ENCODE peak calls at places on chromosomes 11 and 22, in four cellular contexts. T is left ventricle myocardium inferior, F is IMR-90, W is breast epithelium. Q is an unnamed sample.
A peak's percentile ranks its signal among the peaks of the same experiment; 100 is the strongest.

GRCh38 chr22:39212721-39213376 is 31.9 kb downstream of the PDGFB start:
- DNase-seq in T (no peak), F (no peak), W (no peak), Q (no peak)

GRCh38 chr11:94563176-94563847 is 3.9 kb upstream of the PIWIL4 start:
- DNase-seq in T (no peak), F (peak; percentile 77), W (no peak), Q (no peak)

GRCh38 chr11:67390947-67391303 is 861 bp upstream of the RAD9A start:
- DNase-seq in T (no peak), F (no peak), W (no peak), Q (no peak)

GRCh38 chr11:71774603-71775222 is 58.3 kb upstream of the DEFB108B start:
- DNase-seq in T (no peak), F (no peak), W (no peak), Q (no peak)

GRCh38 chr22:49026476-49027121 is 801.1 kb downstream of the BRD1 start:
- DNase-seq in T (no peak), F (no peak), W (no peak), Q (no peak)

GRCh38 chr11:5364214-5364613 is 12.9 kb downstream of the OR51B6 start:
- DNase-seq in T (no peak), F (peak; percentile 96), W (no peak), Q (no peak)

GRCh38 chr11:21707116-21707769 is 485.6 kb upstream of the ANO5 start:
- DNase-seq in T (no peak), F (no peak), W (no peak), Q (no peak)

GRCh38 chr22:49281467-49282340 is 546.0 kb downstream of the BRD1 start:
- DNase-seq in T (no peak), F (no peak), W (no peak), Q (no peak)

GRCh38 chr11:130829801-130830562 is 86.3 kb downstream of the SNX19 start:
- DNase-seq in T (peak; percentile 78), F (no peak), W (no peak), Q (no peak)

GRCh38 chr11:117045196-117045595 is 53.0 kb downstream of the SIK3 start:
- DNase-seq in T (no peak), F (peak; percentile 61), W (no peak), Q (no peak)

GRCh38 chr11:65478411-65479183 is 20.2 kb upstream of the MALAT1 start:
- DNase-seq in T (peak; percentile 70), F (peak; percentile 73), W (peak; percentile 59), Q (no peak)

GRCh38 chr11:2675540-2675939 is 24.3 kb downstream of the KCNQ1OT1 start:
- DNase-seq in T (no peak), F (no peak), W (no peak), Q (no peak)

GRCh38 chr11:121458551-121458950 is 5.8 kb upstream of the SORL1-AS1 start:
- DNase-seq in T (no peak), F (no peak), W (no peak), Q (no peak)

GRCh38 chr11:125382211-125382807 is 113.8 kb downstream of the FEZ1 start:
- DNase-seq in T (no peak), F (no peak), W (no peak), Q (no peak)

GRCh38 chr11:70420008-70420464 is 21.7 kb downstream of the CTTN start:
- DNase-seq in T (no peak), F (peak; percentile 68), W (no peak), Q (no peak)

GRCh38 chr22:49991167-49991566 is 21.4 kb downstream of the IL17REL start:
- DNase-seq in T (no peak), F (no peak), W (no peak), Q (no peak)

GRCh38 chr11:20407344-20407743 is 19.8 kb downstream of the PRMT3 start:
- DNase-seq in T (no peak), F (peak; percentile 53), W (no peak), Q (no peak)

GRCh38 chr22:48104786-48105185 is 1342.3 kb downstream of the TBC1D22A start:
- DNase-seq in T (no peak), F (no peak), W (no peak), Q (no peak)

GRCh38 chr11:59710136-59710847 is 3.4 kb downstream of the OR10V1 start:
- DNase-seq in T (no peak), F (peak; percentile 4), W (no peak), Q (no peak)

GRCh38 chr11:67252831-67253239 is 13.4 kb upstream of the GRK2 start:
- DNase-seq in T (no peak), F (peak; percentile 36), W (no peak), Q (no peak)

GRCh38 chr22:44685384-44686056 is 16.5 kb upstream of the PRR5 start:
- DNase-seq in T (no peak), F (peak; percentile 51), W (no peak), Q (peak; percentile 71)

GRCh38 chr11:7303146-7303545 is 51.4 kb downstream of the SYT9 start:
- DNase-seq in T (no peak), F (no peak), W (no peak), Q (no peak)

GRCh38 chr11:112852141-112852853 is 108.9 kb upstream of the NCAM1 start:
- DNase-seq in T (no peak), F (no peak), W (no peak), Q (no peak)

GRCh38 chr11:59266491-59266890 is 53.8 kb upstream of the MPEG1 start:
- DNase-seq in T (no peak), F (no peak), W (no peak), Q (no peak)

GRCh38 chr11:73980001-73980960 is 2.4 kb downstream of the UCP2 start:
- DNase-seq in T (no peak), F (peak; percentile 20), W (peak; percentile 53), Q (peak; percentile 60)

GRCh38 chr11:36195496-36196346 is 93.5 kb downstream of the COMMD9 start:
- DNase-seq in T (no peak), F (peak; percentile 44), W (no peak), Q (no peak)

GRCh38 chr11:8065031-8065430 is 16.0 kb upstream of the TUB start:
- DNase-seq in T (no peak), F (no peak), W (no peak), Q (no peak)

GRCh38 chr11:128929468-128929867 is 13.2 kb downstream of the TP53AIP1 start:
- DNase-seq in T (no peak), F (peak; percentile 18), W (no peak), Q (no peak)

GRCh38 chr22:31271485-31271884 is 20.8 kb downstream of the PIK3IP1 start:
- DNase-seq in T (no peak), F (no peak), W (no peak), Q (no peak)

GRCh38 chr11:68036717-68037239 is 2.0 kb upstream of the TCIRG1 start:
- DNase-seq in T (peak; percentile 73), F (no peak), W (no peak), Q (no peak)

GRCh38 chr11:132072880-132073213 is 702.4 kb downstream of the NTM start:
- DNase-seq in T (no peak), F (peak; percentile 73), W (no peak), Q (no peak)

GRCh38 chr11:36015806-36016205 is 71.9 kb downstream of the LDLRAD3 start:
- DNase-seq in T (peak; percentile 52), F (no peak), W (no peak), Q (no peak)

GRCh38 chr11:30244255-30244654 is 13.4 kb downstream of the FSHB start:
- DNase-seq in T (no peak), F (peak; percentile 58), W (no peak), Q (no peak)

GRCh38 chr11:68038718-68039525 is at the start of gene TCIRG1:
- DNase-seq in T (peak; percentile 90), F (peak; percentile 70), W (peak; percentile 81), Q (peak; percentile 56)

DNA sequence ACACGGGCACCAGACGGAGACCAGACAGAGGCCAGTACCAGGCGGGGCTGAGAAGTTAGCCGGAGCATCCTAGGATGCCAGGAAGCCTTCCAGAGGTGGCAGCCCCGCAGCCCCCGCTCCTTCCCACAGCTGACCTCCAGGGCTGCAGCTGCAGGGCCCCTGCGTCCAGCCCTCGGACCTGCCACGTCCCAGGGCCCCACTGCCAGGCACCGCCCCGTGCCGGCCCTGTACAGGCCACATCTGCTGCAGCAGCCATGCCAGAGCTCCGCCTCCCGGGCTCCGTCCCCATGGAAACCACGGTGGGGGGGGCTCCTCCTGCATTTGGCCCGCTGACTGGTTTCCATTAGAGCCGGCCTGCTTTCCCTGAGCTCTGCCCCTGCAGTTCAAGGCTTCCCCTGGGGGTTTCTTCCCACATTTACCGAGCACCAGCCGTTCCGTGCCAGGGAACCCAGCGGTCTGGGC is 62.5 kb upstream of the PPARA start:
- DNase-seq in T (peak; percentile 93), F (peak; percentile 86), W (peak; percentile 84), Q (no peak)
- H3K4me3 ChIP-seq in T (peak overlapping the region; percentile 96), F (no peak overlapping the region), W (peak overlapping the region; percentile 85), Q (no peak overlapping the region)

GRCh38 chr11:38182126-38182907 is 1584.3 kb upstream of the RAG2 start:
- DNase-seq in T (no peak), F (no peak), W (no peak), Q (no peak)
- H3K27ac ChIP-seq in T (peak overlapping the region; percentile 17), F (no peak overlapping the region), W (no peak overlapping the region), Q (no peak overlapping the region)

GRCh38 chr22:42978453-42979103 is 36.4 kb downstream of the PACSIN2 start:
- DNase-seq in T (no peak), F (peak; percentile 66), W (no peak), Q (no peak)
- H3K4me1 ChIP-seq in T (peaks cover 52% of the 10 kb centered on the region), F (peaks cover 21% of the 10 kb centered on the region), W (peaks cover 9% of the 10 kb centered on the region), Q (no peaks in the 10 kb centered on the region)

GRCh38 chr22:19715286-19715939 is 1.1 kb downstream of the SEPTIN5 start:
- DNase-seq in T (peak; percentile 13), F (no peak), W (no peak), Q (no peak)

GRCh38 chr22:19714320-19715252 is at the start of gene SEPTIN5:
- DNase-seq in T (no peak), F (no peak), W (no peak), Q (no peak)

GRCh38 chr22:19713228-19713627 is 1.1 kb upstream of the SEPTIN5 start:
- DNase-seq in T (no peak), F (no peak), W (no peak), Q (no peak)

GRCh38 chr22:19716041-19716828 is 1.9 kb downstream of the SEPTIN5 start:
- DNase-seq in T (peak; percentile 6), F (no peak), W (no peak), Q (no peak)

DNA sequence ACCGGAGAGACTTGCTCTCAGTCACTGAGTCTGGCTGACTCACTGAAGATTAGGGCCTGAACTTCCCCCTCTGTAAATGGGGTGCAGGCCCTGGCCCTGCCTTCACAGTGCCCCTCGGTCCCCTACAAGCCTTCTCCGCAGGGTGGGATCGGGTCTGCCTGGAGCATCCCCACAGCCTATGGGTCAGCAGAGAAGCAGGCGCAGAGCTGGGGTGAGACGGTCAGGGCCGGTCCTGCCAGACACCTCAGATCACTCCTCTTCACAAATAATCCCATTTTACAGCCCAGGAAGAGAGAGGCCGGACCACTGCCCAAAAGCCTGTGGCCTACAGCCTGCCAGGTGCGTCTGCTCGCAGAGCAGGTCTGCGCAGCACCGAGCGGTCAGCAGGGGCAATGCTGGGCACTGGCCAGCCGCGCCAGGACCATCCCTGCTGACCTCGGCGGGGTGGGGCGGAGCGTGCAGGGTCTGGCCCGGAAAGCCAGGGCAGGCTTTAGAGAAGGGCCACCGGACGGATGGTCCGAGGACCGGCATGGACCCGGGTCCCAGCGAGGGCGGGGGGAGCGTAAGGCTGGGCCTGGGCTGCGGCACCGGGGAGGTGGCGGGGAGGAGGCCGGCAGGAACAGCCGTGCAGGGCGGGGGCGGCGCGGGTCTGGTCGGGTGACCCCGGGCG is 518 bp upstream of the SEPTIN5 start:
- DNase-seq in T (peak; percentile 12), F (no peak), W (no peak), Q (no peak)
- H3K4me3 ChIP-seq in T (peak overlapping the region; percentile 75), F (peak overlapping the region; percentile 85), W (peak overlapping the region; percentile 72), Q (peak overlapping the region; percentile 9)

GRCh38 chr11:83046626-83047172 is 25.0 kb downstream of the RAB30 start:
- DNase-seq in T (no peak), F (peak; percentile 37), W (no peak), Q (no peak)
- H3K27ac ChIP-seq in T (peak overlapping the region; percentile 70), F (peak overlapping the region; percentile 10), W (peak overlapping the region; percentile 50), Q (no peak overlapping the region)

Q was measured in effector memory CD4-positive, alpha-beta T cell.